ENCODE peak calls at places on chromosomes 11 and 22, in six cellular contexts. D is endodermal cell; N is upper lobe of right lung; J is central memory CD4-positive, alpha-beta T cell; G is AG08395; V is effector memory CD4-positive, alpha-beta T cell. H is an unnamed sample.

GRCh38 chr11:118081241-118081958 is 4.5 kb downstream of the TMPRSS4 start:
- DNase-seq in N (no peak), D (no peak), J (no peak), G (no peak), V (no peak), H (no peak)

GRCh38 chr11:94100253-94100652 is 28.4 kb upstream of the PANX1 start:
- DNase-seq in V (no peak), N (no peak), G (no peak), D (no peak), J (no peak), H (no peak)

GRCh38 chr11:1870721-1871466 is 18.0 kb downstream of the LSP1 start:
- DNase-seq in V (peak; percentile 33), G (peak; percentile 46), N (peak; percentile 76), J (peak; percentile 61), D (no peak), H (peak; percentile 58)

GRCh38 chr11:79244805-79245197 is 196.0 kb downstream of the TENM4 start:
- DNase-seq in N (no peak), V (no peak), D (no peak), G (no peak), J (no peak), H (no peak)

GRCh38 chr22:29331213-29331612 is 15.7 kb upstream of the RASL10A start:
- DNase-seq in G (no peak), N (no peak), D (no peak), V (no peak), J (no peak), H (no peak)

GRCh38 chr11:61138940-61139339 is 22.3 kb downstream of the VPS37C start:
- DNase-seq in D (no peak), N (no peak), V (no peak), J (no peak), G (peak; percentile 78), H (no peak)

GRCh38 chr11:111736191-111736590 is 30.0 kb downstream of the PPP2R1B start:
- DNase-seq in V (no peak), D (no peak), N (no peak), G (peak; percentile 63), J (no peak), H (no peak)

GRCh38 chr22:47047321-47048122 is 285.1 kb downstream of the TBC1D22A start:
- DNase-seq in G (no peak), N (peak; percentile 26), D (no peak), J (no peak), V (no peak), H (no peak)

GRCh38 chr11:121385693-121386092 is 66.4 kb upstream of the SORL1 start:
- DNase-seq in N (no peak), V (no peak), D (no peak), J (no peak), G (no peak), H (no peak)

GRCh38 chr11:96741068-96741467 is 351.3 kb downstream of the JRKL start:
- DNase-seq in V (no peak), J (no peak), G (peak; percentile 37), N (no peak), D (no peak), H (no peak)

GRCh38 chr11:32886180-32886579 is 6.4 kb upstream of the QSER1 start:
- DNase-seq in V (no peak), G (no peak), D (no peak), J (no peak), N (no peak), H (no peak)

GRCh38 chr22:17303441-17303839 is 65.8 kb upstream of the CECR2 start:
- DNase-seq in V (no peak), J (no peak), D (no peak), N (no peak), G (no peak), H (no peak)

GRCh38 chr11:70420008-70420464 is 21.7 kb downstream of the CTTN start:
- DNase-seq in V (no peak), J (no peak), G (no peak), D (no peak), N (no peak), H (no peak)

GRCh38 chr11:61295596-61295926 is 445 bp upstream of the VWCE start:
- DNase-seq in N (no peak), J (no peak), V (no peak), G (no peak), D (no peak), H (no peak)

GRCh38 chr22:29443452-29443851 is 5.1 kb downstream of the RFPL1 start:
- DNase-seq in G (no peak), J (no peak), D (no peak), N (no peak), V (no peak), H (no peak)

GRCh38 chr11:67486481-67487195 is 3.8 kb downstream of the AIP start:
- DNase-seq in D (no peak), J (peak; percentile 22), V (no peak), G (no peak), N (no peak), H (no peak)

GRCh38 chr11:118263694-118264567 is at the start of gene MPZL2:
- DNase-seq in N (peak; percentile 83), J (no peak), V (no peak), G (no peak), D (peak; percentile 82), H (no peak)

GRCh38 chr22:45599836-45600577 is 71.6 kb upstream of the ATXN10 start:
- DNase-seq in V (no peak), D (no peak), J (no peak), G (no peak), N (peak; percentile 42), H (no peak)

GRCh38 chr11:68798221-68798813 is 43.4 kb downstream of the CPT1A start:
- DNase-seq in N (no peak), J (no peak), D (peak; percentile 92), G (peak; percentile 26), V (peak; percentile 20), H (no peak)

GRCh38 chr11:689630-690029 is 5.4 kb downstream of the DEAF1 start:
- DNase-seq in G (no peak), J (no peak), N (no peak), D (no peak), V (no peak), H (no peak)

GRCh38 chr11:63244862-63245261 is 1.5 kb upstream of the SLC22A25 start:
- DNase-seq in N (no peak), G (no peak), D (no peak), J (no peak), V (no peak), H (no peak)

GRCh38 chr11:62542111-62542745 is 4.4 kb downstream of the AHNAK start:
- DNase-seq in G (no peak), J (no peak), N (no peak), V (no peak), D (no peak), H (no peak)

GRCh38 chr11:34303028-34303427 is 54.8 kb downstream of the ABTB2 start:
- DNase-seq in G (no peak), D (no peak), V (no peak), N (no peak), J (no peak), H (no peak)

GRCh38 chr11:43582837-43583462 is 97.6 kb upstream of the HSD17B12 start:
- DNase-seq in V (no peak), J (no peak), G (no peak), D (peak; percentile 77), N (no peak), H (no peak)

GRCh38 chr11:2975594-2975993 is 16.5 kb downstream of the NAP1L4 start:
- DNase-seq in N (no peak), V (peak; percentile 20), G (peak; percentile 54), D (peak; percentile 79), J (peak; percentile 39), H (no peak)

GRCh38 chr11:122983438-122984185 is 2.0 kb upstream of the BSX start:
- DNase-seq in V (no peak), J (no peak), D (peak; percentile 60), G (no peak), N (no peak), H (no peak)

GRCh38 chr22:21075516-21076138 is 29.9 kb downstream of the LRRC74B start:
- DNase-seq in J (no peak), G (no peak), V (no peak), N (no peak), D (no peak), H (no peak)

GRCh38 chr11:292211-293121 is 3.5 kb downstream of the PGGHG start:
- DNase-seq in N (peak; percentile 64), D (peak; percentile 34), J (no peak), G (no peak), V (no peak), H (no peak)

GRCh38 chr11:61056981-61057380 is 45.3 kb upstream of the CD5 start:
- DNase-seq in G (no peak), D (peak; percentile 45), N (no peak), J (no peak), V (no peak), H (no peak)

H was measured in dorsolateral prefrontal cortex.